ENCODE peak calls at places on chromosomes 12 and 14, in ten cellular contexts. H is left lung, I is upper lobe of right lung, W is mucosa of descending colon, F is body of pancreas, S is right cardiac atrium, P is heart right ventricle, J is lower lobe of right lung, T is heart left ventricle, L is HepG2. Z is an unnamed sample.

GRCh38 chr14:53979747-53980642 is 23.4 kb upstream of the BMP4 start:
- ATAC-seq in H (no peak), I (no peak), W (no peak), F (peak; percentile 35), S (peak; percentile 43), P (no peak), J (no peak), T (peak; percentile 34), L (peak; percentile 86), Z (peak; percentile 51)

GRCh38 chr14:76439237-76439775 is 63.4 kb downstream of the ESRRB start:
- ATAC-seq in H (no peak), I (peak; percentile 23), W (no peak), F (no peak), S (no peak), P (no peak), J (peak; percentile 22), T (peak; percentile 27), L (no peak), Z (no peak)

GRCh38 chr14:95163132-95163531 is 5.8 kb upstream of the DICER1 start:
- ATAC-seq in H (no peak), I (peak; percentile 56), W (no peak), F (no peak), S (no peak), P (no peak), J (peak; percentile 26), T (no peak), L (no peak), Z (no peak)

GRCh38 chr12:33649992-33650391 is 210.4 kb upstream of the SYT10 start:
- ATAC-seq in H (no peak), I (no peak), W (no peak), F (no peak), S (no peak), P (no peak), J (no peak), T (no peak), L (no peak), Z (no peak)

GRCh38 chr12:96444403-96444802 is 44.2 kb upstream of the CDK17 start:
- ATAC-seq in H (no peak), I (no peak), W (no peak), F (no peak), S (no peak), P (no peak), J (no peak), T (no peak), L (no peak), Z (no peak)

GRCh38 chr14:21003788-21004346 is 4.8 kb downstream of the SLC39A2 start:
- ATAC-seq in H (no peak), I (no peak), W (no peak), F (no peak), S (peak; percentile 73), P (peak; percentile 60), J (no peak), T (peak; percentile 69), L (no peak), Z (no peak)

GRCh38 chr12:104137175-104137901 is 672 bp downstream of the NFYB start:
- ATAC-seq in H (peak; percentile 2), I (peak; percentile 1), W (peak; percentile 17), F (peak; percentile 10), S (peak; percentile 9), P (no peak), J (no peak), T (peak; percentile 4), L (peak; percentile 44), Z (peak; percentile 4)

GRCh38 chr12:91222746-91223145 is 40.1 kb upstream of the DCN start:
- ATAC-seq in H (no peak), I (no peak), W (no peak), F (no peak), S (no peak), P (no peak), J (no peak), T (no peak), L (no peak), Z (no peak)

GRCh38 chr12:114163766-114164165 is 197.6 kb upstream of the RBM19 start:
- ATAC-seq in H (no peak), I (no peak), W (no peak), F (no peak), S (no peak), P (no peak), J (no peak), T (no peak), L (peak; percentile 57), Z (no peak)

GRCh38 chr12:131117438-131118245 is 163.9 kb downstream of the ADGRD1 start:
- ATAC-seq in H (no peak), I (no peak), W (no peak), F (no peak), S (no peak), P (no peak), J (no peak), T (no peak), L (no peak), Z (no peak)

GRCh38 chr14:69796797-69797500 is at the start of gene SLC10A1:
- ATAC-seq in H (peak; percentile 49), I (peak; percentile 60), W (no peak), F (no peak), S (peak; percentile 30), P (no peak), J (peak; percentile 44), T (peak; percentile 31), L (peak; percentile 43), Z (no peak)

GRCh38 chr12:111413442-111414086 is 7.8 kb downstream of the SH2B3 start:
- ATAC-seq in H (no peak), I (peak; percentile 49), W (peak; percentile 82), F (no peak), S (peak; percentile 42), P (peak; percentile 18), J (no peak), T (peak; percentile 70), L (no peak), Z (no peak)

GRCh38 chr14:70208380-70208779 is 19.6 kb upstream of the SLC8A3 start:
- ATAC-seq in H (no peak), I (no peak), W (no peak), F (no peak), S (no peak), P (no peak), J (no peak), T (no peak), L (no peak), Z (no peak)

GRCh38 chr12:765861-766260 is 13.5 kb downstream of the WNK1 start:
- ATAC-seq in H (no peak), I (no peak), W (no peak), F (no peak), S (no peak), P (no peak), J (no peak), T (no peak), L (no peak), Z (no peak)

GRCh38 chr14:22477569-22478194 is 111.3 kb downstream of the DAD1 start:
- ATAC-seq in H (no peak), I (no peak), W (no peak), F (no peak), S (no peak), P (no peak), J (no peak), T (no peak), L (no peak), Z (no peak)

GRCh38 chr14:70888681-70889175 is 18.5 kb upstream of the PCNX1 start:
- ATAC-seq in H (peak; percentile 30), I (peak; percentile 62), W (no peak), F (no peak), S (no peak), P (no peak), J (no peak), T (peak; percentile 31), L (no peak), Z (peak; percentile 42)

GRCh38 chr12:29702222-29702621 is 81.5 kb downstream of the TMTC1 start:
- ATAC-seq in H (no peak), I (no peak), W (no peak), F (no peak), S (no peak), P (no peak), J (no peak), T (no peak), L (no peak), Z (no peak)

GRCh38 chr12:127381043-127381668 is 885.8 kb upstream of the TMEM132C start:
- ATAC-seq in H (peak; percentile 90), I (peak; percentile 88), W (peak; percentile 68), F (peak; percentile 24), S (peak; percentile 75), P (peak; percentile 64), J (peak; percentile 72), T (peak; percentile 68), L (peak; percentile 99), Z (no peak)

GRCh38 chr12:110317921-110318320 is 36.9 kb downstream of the ATP2A2 start:
- ATAC-seq in H (peak; percentile 13), I (no peak), W (peak; percentile 21), F (no peak), S (peak; percentile 60), P (peak; percentile 45), J (no peak), T (peak; percentile 50), L (no peak), Z (no peak)

GRCh38 chr12:68617160-68617926 is 6.6 kb downstream of the RAP1B start:
- ATAC-seq in H (no peak), I (no peak), W (no peak), F (no peak), S (no peak), P (no peak), J (no peak), T (no peak), L (no peak), Z (no peak)
- H3K4me1 ChIP-seq in H (peaks cover 54% of the 10 kb centered on the region), I (peaks cover 99% of the 10 kb centered on the region), W (peaks cover 77% of the 10 kb centered on the region), F (peaks cover 83% of the 10 kb centered on the region), S (peaks cover 19% of the 10 kb centered on the region), P (peaks cover 100% of the 10 kb centered on the region), J (peaks cover 97% of the 10 kb centered on the region), T (peaks cover 100% of the 10 kb centered on the region), L (peaks cover 72% of the 10 kb centered on the region), Z (peaks cover 56% of the 10 kb centered on the region)

DNA sequence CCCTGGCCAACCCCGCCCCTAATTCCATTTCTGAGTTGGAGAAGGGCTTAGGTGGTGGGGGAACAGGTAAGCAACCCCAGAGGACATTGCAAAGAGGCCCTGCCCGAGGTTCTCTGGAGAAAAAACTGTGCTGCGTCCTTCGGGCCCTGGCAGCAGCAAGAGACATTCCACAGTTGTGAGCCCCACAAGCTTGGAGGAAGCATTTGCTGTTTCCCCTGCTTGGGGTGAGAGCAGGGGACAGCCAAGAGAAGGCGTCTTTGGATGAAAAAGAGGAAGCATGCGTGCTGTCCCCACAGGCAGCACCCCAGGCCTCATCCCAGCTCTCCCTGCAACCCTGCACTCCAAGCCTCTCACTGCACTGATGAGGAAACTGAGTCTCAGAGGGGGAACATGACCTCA is 1.4 kb downstream of the BDKRB2 start:
- ATAC-seq in H (no peak), I (no peak), W (no peak), F (no peak), S (no peak), P (no peak), J (no peak), T (no peak), L (no peak), Z (no peak)
- H3K4me1 ChIP-seq in H (peaks cover 8% of the 10 kb centered on the region), I (peaks cover 15% of the 10 kb centered on the region), W (peaks cover 11% of the 10 kb centered on the region), F (peaks cover 47% of the 10 kb centered on the region), S (no peaks in the 10 kb centered on the region), P (peaks cover 13% of the 10 kb centered on the region), J (peaks cover 11% of the 10 kb centered on the region), T (peaks cover 8% of the 10 kb centered on the region), L (peaks cover 32% of the 10 kb centered on the region), Z (peaks cover 7% of the 10 kb centered on the region)

GRCh38 chr12:47776471-47777143 is 3.6 kb downstream of the SLC48A1 start:
- ATAC-seq in H (no peak), I (no peak), W (no peak), F (no peak), S (no peak), P (no peak), J (no peak), T (no peak), L (no peak), Z (no peak)
- H3K4me1 ChIP-seq in H (peaks cover 19% of the 10 kb centered on the region), I (peaks cover 53% of the 10 kb centered on the region), W (peaks cover 10% of the 10 kb centered on the region), F (peaks cover 45% of the 10 kb centered on the region), S (peaks cover 29% of the 10 kb centered on the region), P (peaks cover 65% of the 10 kb centered on the region), J (peaks cover 68% of the 10 kb centered on the region), T (peaks cover 67% of the 10 kb centered on the region), L (peaks cover 39% of the 10 kb centered on the region), Z (peaks cover 10% of the 10 kb centered on the region)

GRCh38 chr14:51444381-51445000 is 204.4 kb downstream of the TMX1 start:
- ATAC-seq in H (no peak), I (no peak), W (no peak), F (no peak), S (no peak), P (no peak), J (no peak), T (no peak), L (no peak), Z (no peak)
- H3K4me1 ChIP-seq in H (no peaks in the 10 kb centered on the region), I (peaks cover 10% of the 10 kb centered on the region), W (no peaks in the 10 kb centered on the region), F (peaks cover 10% of the 10 kb centered on the region), S (no peaks in the 10 kb centered on the region), P (peaks cover 20% of the 10 kb centered on the region), J (peaks cover 8% of the 10 kb centered on the region), T (peaks cover 13% of the 10 kb centered on the region), L (no peaks in the 10 kb centered on the region), Z (peaks cover 29% of the 10 kb centered on the region)